ENCODE peak calls at places on chromosome 1, in eight cellular contexts. B is NCI-H2081, M is left ventricle myocardium inferior, G is cerebellar cortex, T is NCI-H1694 treated with DMSO at 0.1 percent for 48 hours, N is WERI-Rb-1, Y is endodermal cell, S is fibroblast of lung. V is an unnamed sample.

GRCh38 chr1:227898502-227899140 is 49.1 kb downstream of the WNT9A start:
- DNase-seq in B (no peak), M (no peak), G (no peak), T (no peak), N (peak; percentile 1), Y (no peak), S (no peak), V (peak; percentile 19)

GRCh38 chr1:48047116-48047515 is 49.9 kb upstream of the TRABD2B start:
- DNase-seq in B (no peak), M (no peak), G (no peak), T (no peak), N (no peak), Y (no peak), S (no peak), V (no peak)

GRCh38 chr1:39105841-39106765 is 80.0 kb downstream of the NDUFS5 start:
- DNase-seq in B (peak; percentile 44), M (peak; percentile 48), G (peak; percentile 27), T (no peak), N (peak; percentile 56), Y (peak; percentile 78), S (peak; percentile 51), V (no peak)

GRCh38 chr1:22975694-22976093 is 3.0 kb upstream of the LACTBL1 start:
- DNase-seq in B (no peak), M (no peak), G (no peak), T (no peak), N (no peak), Y (no peak), S (no peak), V (no peak)

GRCh38 chr1:228530086-228530758 is 43.0 kb downstream of the RNF187 start:
- DNase-seq in B (no peak), M (no peak), G (no peak), T (no peak), N (no peak), Y (no peak), S (no peak), V (no peak)

GRCh38 chr1:29271724-29272123 is 35.4 kb downstream of the PTPRU start:
- DNase-seq in B (no peak), M (peak; percentile 65), G (no peak), T (no peak), N (peak; percentile 1), Y (peak; percentile 94), S (peak; percentile 73), V (no peak)

GRCh38 chr1:169527461-169528213 is 41.9 kb upstream of the SLC19A2 start:
- DNase-seq in B (no peak), M (no peak), G (no peak), T (no peak), N (no peak), Y (peak; percentile 51), S (peak; percentile 57), V (no peak)

GRCh38 chr1:25204797-25205441 is 27.4 kb downstream of the SYF2 start:
- DNase-seq in B (peak; percentile 45), M (no peak), G (peak; percentile 44), T (peak; percentile 67), N (no peak), Y (no peak), S (peak; percentile 68), V (no peak)

GRCh38 chr1:201551877-201552731 is 13.2 kb downstream of the NAV1 start:
- DNase-seq in B (no peak), M (no peak), G (no peak), T (no peak), N (no peak), Y (no peak), S (peak; percentile 73), V (no peak)

GRCh38 chr1:204087893-204088528 is 15.1 kb downstream of the SOX13 start:
- DNase-seq in B (no peak), M (peak; percentile 46), G (no peak), T (no peak), N (no peak), Y (no peak), S (no peak), V (no peak)

V was measured in RWPE2.